ENCODE peak calls at places on chromosomes 12 and 14, in eight cellular contexts. W, V, S, T, P, D, K and Y are unnamed samples.

GRCh38 chr12:60684988-60685655 is 1089.3 kb downstream of the SLC16A7 start:
- DNase-seq in W (peak; percentile 3), V (no peak), S (no peak), T (no peak), P (no peak), D (no peak), K (no peak), Y (no peak)

GRCh38 chr12:46449161-46449715 is 76.7 kb upstream of the SLC38A2 start:
- DNase-seq in W (no peak), V (no peak), S (no peak), T (no peak), P (no peak), D (no peak), K (no peak), Y (no peak)

GRCh38 chr12:33994857-33995808 is 27.2 kb upstream of the ALG10 start:
- DNase-seq in W (no peak), V (no peak), S (no peak), T (no peak), P (no peak), D (no peak), K (no peak), Y (no peak)

GRCh38 chr14:56417173-56417572 is 162.4 kb upstream of the TMEM260 start:
- DNase-seq in W (no peak), V (peak; percentile 27), S (no peak), T (no peak), P (no peak), D (no peak), K (no peak), Y (no peak)

GRCh38 chr12:26426652-26427051 is 231.3 kb downstream of the SSPN start:
- DNase-seq in W (no peak), V (no peak), S (no peak), T (no peak), P (no peak), D (no peak), K (no peak), Y (no peak)

GRCh38 chr14:78598046-78598652 is 428.0 kb downstream of the NRXN3 start:
- DNase-seq in W (peak; percentile 76), V (peak; percentile 57), S (peak; percentile 51), T (peak; percentile 65), P (peak; percentile 33), D (peak; percentile 17), K (peak; percentile 55), Y (peak; percentile 63)

GRCh38 chr12:131461096-131461495 is 249.8 kb upstream of the SFSWAP start:
- DNase-seq in W (no peak), V (no peak), S (no peak), T (no peak), P (no peak), D (no peak), K (no peak), Y (no peak)

GRCh38 chr12:52119398-52120254 is 40.1 kb downstream of the SMIM41 start:
- DNase-seq in W (peak; percentile 95), V (peak; percentile 81), S (peak; percentile 88), T (peak; percentile 41), P (no peak), D (peak; percentile 27), K (no peak), Y (peak; percentile 94)

GRCh38 chr12:69708649-69709048 is 9.5 kb upstream of the BEST3 start:
- DNase-seq in W (no peak), V (no peak), S (no peak), T (no peak), P (no peak), D (no peak), K (no peak), Y (no peak)

GRCh38 chr12:21456291-21456780 is 18.9 kb downstream of the PYROXD1 start:
- DNase-seq in W (no peak), V (no peak), S (no peak), T (no peak), P (no peak), D (no peak), K (no peak), Y (no peak)